ENCODE peak calls at places on chromosomes 4 and X, in five cellular contexts. One of them, this sample, is unnamed.

GRCh38 chr4:113534698-113535097 is 226.8 kb downstream of the CAMK2D start:
- DNase-seq in activated CD4-positive, alpha-beta T cell treated with anti-CD3 and anti-CD28 coated beads, Interleukin-2, amount 10 ng/mL, durations not matched to agents 7 days and 5 days: no peak
- DNase-seq in coronary artery: no peak
- DNase-seq in pancreas: no peak
- DNase-seq in thoracic aorta: no peak
- DNase-seq in this sample: no peak

GRCh38 chr4:8739820-8740665 is 131.6 kb downstream of the HMX1 start:
- DNase-seq in activated CD4-positive, alpha-beta T cell treated with anti-CD3 and anti-CD28 coated beads, Interleukin-2, amount 10 ng/mL, durations not matched to agents 7 days and 5 days: no peak
- DNase-seq in coronary artery: no peak
- DNase-seq in thoracic aorta: no peak
- DNase-seq in pancreas: no peak
- DNase-seq in this sample: no peak

GRCh38 chrX:134236690-134237362 is at the start of gene CCDC160:
- DNase-seq in pancreas: peak; percentile 69
- DNase-seq in thoracic aorta: no peak
- DNase-seq in activated CD4-positive, alpha-beta T cell treated with anti-CD3 and anti-CD28 coated beads, Interleukin-2, amount 10 ng/mL, durations not matched to agents 7 days and 5 days: peak; percentile 12
- DNase-seq in coronary artery: no peak
- DNase-seq in this sample: no peak

GRCh38 chr4:159856451-159856850 is 753.6 kb downstream of the RAPGEF2 start:
- DNase-seq in pancreas: no peak
- DNase-seq in coronary artery: no peak
- DNase-seq in thoracic aorta: no peak
- DNase-seq in activated CD4-positive, alpha-beta T cell treated with anti-CD3 and anti-CD28 coated beads, Interleukin-2, amount 10 ng/mL, durations not matched to agents 7 days and 5 days: no peak
- DNase-seq in this sample: no peak

GRCh38 chrX:109089359-109089758 is 353.0 kb upstream of the IRS4 start:
- DNase-seq in activated CD4-positive, alpha-beta T cell treated with anti-CD3 and anti-CD28 coated beads, Interleukin-2, amount 10 ng/mL, durations not matched to agents 7 days and 5 days: no peak
- DNase-seq in pancreas: no peak
- DNase-seq in coronary artery: no peak
- DNase-seq in thoracic aorta: no peak
- DNase-seq in this sample: no peak

GRCh38 chr4:176425035-176425434 is 105.3 kb downstream of the SPCS3 start:
- DNase-seq in coronary artery: no peak
- DNase-seq in activated CD4-positive, alpha-beta T cell treated with anti-CD3 and anti-CD28 coated beads, Interleukin-2, amount 10 ng/mL, durations not matched to agents 7 days and 5 days: no peak
- DNase-seq in pancreas: no peak
- DNase-seq in thoracic aorta: no peak
- DNase-seq in this sample: no peak

GRCh38 chrX:108270739-108271396 is 167.4 kb downstream of the COL4A6 start:
- DNase-seq in pancreas: no peak
- DNase-seq in activated CD4-positive, alpha-beta T cell treated with anti-CD3 and anti-CD28 coated beads, Interleukin-2, amount 10 ng/mL, durations not matched to agents 7 days and 5 days: no peak
- DNase-seq in thoracic aorta: no peak
- DNase-seq in coronary artery: no peak
- DNase-seq in this sample: no peak

GRCh38 chrX:150569155-150569477 is 695 bp downstream of the MTM1 start:
- DNase-seq in pancreas: no peak
- DNase-seq in thoracic aorta: no peak
- DNase-seq in activated CD4-positive, alpha-beta T cell treated with anti-CD3 and anti-CD28 coated beads, Interleukin-2, amount 10 ng/mL, durations not matched to agents 7 days and 5 days: peak; percentile 51
- DNase-seq in coronary artery: no peak
- DNase-seq in this sample: no peak

GRCh38 chrX:13835825-13836224 is 18.9 kb upstream of the GPM6B start:
- DNase-seq in activated CD4-positive, alpha-beta T cell treated with anti-CD3 and anti-CD28 coated beads, Interleukin-2, amount 10 ng/mL, durations not matched to agents 7 days and 5 days: no peak
- DNase-seq in coronary artery: no peak
- DNase-seq in pancreas: no peak
- DNase-seq in thoracic aorta: no peak
- DNase-seq in this sample: no peak

GRCh38 chr4:112119358-112119783 is 25.9 kb upstream of the FAM241A start:
- DNase-seq in thoracic aorta: no peak
- DNase-seq in pancreas: no peak
- DNase-seq in coronary artery: no peak
- DNase-seq in activated CD4-positive, alpha-beta T cell treated with anti-CD3 and anti-CD28 coated beads, Interleukin-2, amount 10 ng/mL, durations not matched to agents 7 days and 5 days: peak; percentile 12
- DNase-seq in this sample: no peak

GRCh38 chr4:43680416-43680815 is 768.2 kb downstream of the KCTD8 start:
- DNase-seq in thoracic aorta: no peak
- DNase-seq in activated CD4-positive, alpha-beta T cell treated with anti-CD3 and anti-CD28 coated beads, Interleukin-2, amount 10 ng/mL, durations not matched to agents 7 days and 5 days: no peak
- DNase-seq in coronary artery: no peak
- DNase-seq in pancreas: no peak
- DNase-seq in this sample: no peak

GRCh38 chr4:160848901-160849735 is 1314.7 kb downstream of the FSTL5 start:
- DNase-seq in pancreas: no peak
- DNase-seq in activated CD4-positive, alpha-beta T cell treated with anti-CD3 and anti-CD28 coated beads, Interleukin-2, amount 10 ng/mL, durations not matched to agents 7 days and 5 days: no peak
- DNase-seq in thoracic aorta: no peak
- DNase-seq in coronary artery: no peak
- DNase-seq in this sample: no peak

GRCh38 chr4:4477796-4478195 is 64.1 kb downstream of the STX18 start:
- DNase-seq in thoracic aorta: no peak
- DNase-seq in coronary artery: no peak
- DNase-seq in pancreas: no peak
- DNase-seq in activated CD4-positive, alpha-beta T cell treated with anti-CD3 and anti-CD28 coated beads, Interleukin-2, amount 10 ng/mL, durations not matched to agents 7 days and 5 days: no peak
- DNase-seq in this sample: no peak

GRCh38 chr4:8537041-8537461 is 43.1 kb upstream of the GPR78 start:
- DNase-seq in thoracic aorta: peak; percentile 14
- DNase-seq in coronary artery: no peak
- DNase-seq in activated CD4-positive, alpha-beta T cell treated with anti-CD3 and anti-CD28 coated beads, Interleukin-2, amount 10 ng/mL, durations not matched to agents 7 days and 5 days: no peak
- DNase-seq in pancreas: peak; percentile 61
- DNase-seq in this sample: peak; percentile 17

GRCh38 chr4:2995546-2996265 is 32.3 kb downstream of the GRK4 start:
- DNase-seq in coronary artery: no peak
- DNase-seq in thoracic aorta: no peak
- DNase-seq in pancreas: no peak
- DNase-seq in activated CD4-positive, alpha-beta T cell treated with anti-CD3 and anti-CD28 coated beads, Interleukin-2, amount 10 ng/mL, durations not matched to agents 7 days and 5 days: no peak
- DNase-seq in this sample: no peak

GRCh38 chrX:39983715-39984114 is 114.0 kb downstream of the BCOR start:
- DNase-seq in coronary artery: no peak
- DNase-seq in activated CD4-positive, alpha-beta T cell treated with anti-CD3 and anti-CD28 coated beads, Interleukin-2, amount 10 ng/mL, durations not matched to agents 7 days and 5 days: no peak
- DNase-seq in thoracic aorta: no peak
- DNase-seq in pancreas: no peak
- DNase-seq in this sample: no peak

GRCh38 chrX:50812995-50813842 is 775 bp downstream of the SHROOM4 start:
- DNase-seq in coronary artery: no peak
- DNase-seq in thoracic aorta: no peak
- DNase-seq in pancreas: peak; percentile 44
- DNase-seq in activated CD4-positive, alpha-beta T cell treated with anti-CD3 and anti-CD28 coated beads, Interleukin-2, amount 10 ng/mL, durations not matched to agents 7 days and 5 days: no peak
- DNase-seq in this sample: no peak

GRCh38 chr4:140049024-140049923 is 104.7 kb downstream of the MAML3 start:
- DNase-seq in thoracic aorta: no peak
- DNase-seq in pancreas: peak; percentile 35
- DNase-seq in coronary artery: no peak
- DNase-seq in activated CD4-positive, alpha-beta T cell treated with anti-CD3 and anti-CD28 coated beads, Interleukin-2, amount 10 ng/mL, durations not matched to agents 7 days and 5 days: peak; percentile 66
- DNase-seq in this sample: peak; percentile 17

GRCh38 chrX:70262952-70263567 is 3.1 kb upstream of the P2RY4 start:
- DNase-seq in pancreas: no peak
- DNase-seq in activated CD4-positive, alpha-beta T cell treated with anti-CD3 and anti-CD28 coated beads, Interleukin-2, amount 10 ng/mL, durations not matched to agents 7 days and 5 days: peak; percentile 31
- DNase-seq in thoracic aorta: no peak
- DNase-seq in coronary artery: no peak
- DNase-seq in this sample: no peak

GRCh38 chr4:128468485-128468989 is 180.9 kb upstream of the PGRMC2 start:
- DNase-seq in coronary artery: peak; percentile 81
- DNase-seq in pancreas: no peak
- DNase-seq in activated CD4-positive, alpha-beta T cell treated with anti-CD3 and anti-CD28 coated beads, Interleukin-2, amount 10 ng/mL, durations not matched to agents 7 days and 5 days: no peak
- DNase-seq in thoracic aorta: peak; percentile 38
- DNase-seq in this sample: peak; percentile 77

GRCh38 chr4:142315999-142316398 is 530.1 kb downstream of the INPP4B start:
- DNase-seq in pancreas: no peak
- DNase-seq in activated CD4-positive, alpha-beta T cell treated with anti-CD3 and anti-CD28 coated beads, Interleukin-2, amount 10 ng/mL, durations not matched to agents 7 days and 5 days: no peak
- DNase-seq in thoracic aorta: no peak
- DNase-seq in coronary artery: no peak
- DNase-seq in this sample: no peak

GRCh38 chr4:157220026-157220881 is at the start of gene GRIA2:
- DNase-seq in activated CD4-positive, alpha-beta T cell treated with anti-CD3 and anti-CD28 coated beads, Interleukin-2, amount 10 ng/mL, durations not matched to agents 7 days and 5 days: peak; percentile 26
- DNase-seq in coronary artery: peak; percentile 75
- DNase-seq in pancreas: peak; percentile 68
- DNase-seq in thoracic aorta: no peak
- DNase-seq in this sample: no peak

GRCh38 chrX:128739539-128739938 is 687.3 kb upstream of the ACTRT1 start:
- DNase-seq in thoracic aorta: no peak
- DNase-seq in coronary artery: no peak
- DNase-seq in pancreas: no peak
- DNase-seq in activated CD4-positive, alpha-beta T cell treated with anti-CD3 and anti-CD28 coated beads, Interleukin-2, amount 10 ng/mL, durations not matched to agents 7 days and 5 days: no peak
- DNase-seq in this sample: no peak

GRCh38 chrX:139113682-139114081 is 402.2 kb upstream of the FGF13 start:
- DNase-seq in pancreas: no peak
- DNase-seq in coronary artery: no peak
- DNase-seq in thoracic aorta: no peak
- DNase-seq in activated CD4-positive, alpha-beta T cell treated with anti-CD3 and anti-CD28 coated beads, Interleukin-2, amount 10 ng/mL, durations not matched to agents 7 days and 5 days: no peak
- DNase-seq in this sample: no peak

GRCh38 chr4:98113005-98113404 is 30.3 kb downstream of the STPG2 start:
- DNase-seq in pancreas: no peak
- DNase-seq in activated CD4-positive, alpha-beta T cell treated with anti-CD3 and anti-CD28 coated beads, Interleukin-2, amount 10 ng/mL, durations not matched to agents 7 days and 5 days: peak; percentile 16
- DNase-seq in coronary artery: no peak
- DNase-seq in thoracic aorta: no peak
- DNase-seq in this sample: no peak

GRCh38 chrX:47358387-47359065 is 11.9 kb upstream of the ZNF157 start:
- DNase-seq in coronary artery: no peak
- DNase-seq in activated CD4-positive, alpha-beta T cell treated with anti-CD3 and anti-CD28 coated beads, Interleukin-2, amount 10 ng/mL, durations not matched to agents 7 days and 5 days: peak; percentile 13
- DNase-seq in thoracic aorta: no peak
- DNase-seq in pancreas: no peak
- DNase-seq in this sample: no peak

GRCh38 chr4:78599931-78600375 is 48.4 kb downstream of the ANXA3 start:
- DNase-seq in thoracic aorta: no peak
- DNase-seq in pancreas: no peak
- DNase-seq in activated CD4-positive, alpha-beta T cell treated with anti-CD3 and anti-CD28 coated beads, Interleukin-2, amount 10 ng/mL, durations not matched to agents 7 days and 5 days: no peak
- DNase-seq in coronary artery: no peak
- DNase-seq in this sample: no peak

GRCh38 chr4:56430203-56430602 is 5.2 kb downstream of the PPAT start:
- DNase-seq in pancreas: no peak
- DNase-seq in activated CD4-positive, alpha-beta T cell treated with anti-CD3 and anti-CD28 coated beads, Interleukin-2, amount 10 ng/mL, durations not matched to agents 7 days and 5 days: no peak
- DNase-seq in thoracic aorta: no peak
- DNase-seq in coronary artery: no peak
- DNase-seq in this sample: no peak

GRCh38 chr4:178028481-178028880 is 586.2 kb upstream of the AGA start:
- DNase-seq in thoracic aorta: no peak
- DNase-seq in activated CD4-positive, alpha-beta T cell treated with anti-CD3 and anti-CD28 coated beads, Interleukin-2, amount 10 ng/mL, durations not matched to agents 7 days and 5 days: no peak
- DNase-seq in coronary artery: no peak
- DNase-seq in pancreas: no peak
- DNase-seq in this sample: no peak

GRCh38 chrX:78574306-78574705 is 84.8 kb downstream of the RTL3 start:
- DNase-seq in coronary artery: no peak
- DNase-seq in thoracic aorta: no peak
- DNase-seq in pancreas: no peak
- DNase-seq in activated CD4-positive, alpha-beta T cell treated with anti-CD3 and anti-CD28 coated beads, Interleukin-2, amount 10 ng/mL, durations not matched to agents 7 days and 5 days: no peak
- DNase-seq in this sample: no peak

This sample was measured in gastrocnemius medialis.